ENCODE peak calls at places on chromosomes 16 and 17, in five cellular contexts. One of them, this sample, is unnamed.

GRCh38 chr16:26525856-26526255 is 540.9 kb upstream of the C16orf82 start:
- DNase-seq in adrenal gland: no peak
- DNase-seq in small intestine: no peak
- DNase-seq in RWPE1: no peak
- DNase-seq in gastrocnemius medialis: no peak
- DNase-seq in this sample: no peak

GRCh38 chr17:78953356-78954350 is 26.1 kb downstream of the LGALS3BP start:
- DNase-seq in adrenal gland: no peak
- DNase-seq in small intestine: no peak
- DNase-seq in RWPE1: no peak
- DNase-seq in gastrocnemius medialis: no peak
- DNase-seq in this sample: peak

GRCh38 chr16:58306327-58306726 is 11.5 kb upstream of the PRSS54 start:
- DNase-seq in adrenal gland: no peak
- DNase-seq in small intestine: peak
- DNase-seq in RWPE1: no peak
- DNase-seq in gastrocnemius medialis: no peak
- DNase-seq in this sample: no peak

GRCh38 chr16:77223184-77223583 is 24.0 kb downstream of the SYCE1L start:
- DNase-seq in adrenal gland: no peak
- DNase-seq in small intestine: peak
- DNase-seq in RWPE1: no peak
- DNase-seq in gastrocnemius medialis: no peak
- DNase-seq in this sample: no peak

GRCh38 chr16:31002252-31002700 is 8.2 kb downstream of the STX1B start:
- DNase-seq in adrenal gland: no peak
- DNase-seq in small intestine: no peak
- DNase-seq in RWPE1: no peak
- DNase-seq in gastrocnemius medialis: no peak
- DNase-seq in this sample: no peak

GRCh38 chr17:65371702-65372101 is 189.7 kb downstream of the AXIN2 start:
- DNase-seq in adrenal gland: no peak
- DNase-seq in small intestine: peak
- DNase-seq in RWPE1: no peak
- DNase-seq in gastrocnemius medialis: no peak
- DNase-seq in this sample: no peak

GRCh38 chr17:75526555-75527270 is 1.2 kb downstream of the LLGL2 start:
- DNase-seq in adrenal gland: no peak
- DNase-seq in small intestine: peak
- DNase-seq in RWPE1: no peak
- DNase-seq in gastrocnemius medialis: no peak
- DNase-seq in this sample: no peak

GRCh38 chr16:17375388-17376304 is 95.1 kb downstream of the XYLT1 start:
- DNase-seq in adrenal gland: no peak
- DNase-seq in small intestine: peak
- DNase-seq in RWPE1: no peak
- DNase-seq in gastrocnemius medialis: no peak
- DNase-seq in this sample: no peak

GRCh38 chr17:6787081-6787693 is 11.2 kb downstream of the FBXO39 start:
- DNase-seq in adrenal gland: no peak
- DNase-seq in small intestine: no peak
- DNase-seq in RWPE1: no peak
- DNase-seq in gastrocnemius medialis: no peak
- DNase-seq in this sample: no peak

GRCh38 chr17:45917081-45917480 is 22.7 kb downstream of the MAPT start:
- DNase-seq in adrenal gland: no peak
- DNase-seq in small intestine: no peak
- DNase-seq in RWPE1: no peak
- DNase-seq in gastrocnemius medialis: no peak
- DNase-seq in this sample: no peak

GRCh38 chr16:56231-56927 is 2.8 kb downstream of the SNRNP25 start:
- DNase-seq in adrenal gland: no peak
- DNase-seq in small intestine: no peak
- DNase-seq in RWPE1: no peak
- DNase-seq in gastrocnemius medialis: peak
- DNase-seq in this sample: no peak

GRCh38 chr16:55735120-55735781 is 79.5 kb downstream of the SLC6A2 start:
- DNase-seq in adrenal gland: no peak
- DNase-seq in small intestine: no peak
- DNase-seq in RWPE1: peak
- DNase-seq in gastrocnemius medialis: no peak
- DNase-seq in this sample: no peak

GRCh38 chr16:4081577-4082021 is 34.6 kb downstream of the ADCY9 start:
- DNase-seq in adrenal gland: no peak
- DNase-seq in small intestine: no peak
- DNase-seq in RWPE1: no peak
- DNase-seq in gastrocnemius medialis: no peak
- DNase-seq in this sample: no peak

DNA sequence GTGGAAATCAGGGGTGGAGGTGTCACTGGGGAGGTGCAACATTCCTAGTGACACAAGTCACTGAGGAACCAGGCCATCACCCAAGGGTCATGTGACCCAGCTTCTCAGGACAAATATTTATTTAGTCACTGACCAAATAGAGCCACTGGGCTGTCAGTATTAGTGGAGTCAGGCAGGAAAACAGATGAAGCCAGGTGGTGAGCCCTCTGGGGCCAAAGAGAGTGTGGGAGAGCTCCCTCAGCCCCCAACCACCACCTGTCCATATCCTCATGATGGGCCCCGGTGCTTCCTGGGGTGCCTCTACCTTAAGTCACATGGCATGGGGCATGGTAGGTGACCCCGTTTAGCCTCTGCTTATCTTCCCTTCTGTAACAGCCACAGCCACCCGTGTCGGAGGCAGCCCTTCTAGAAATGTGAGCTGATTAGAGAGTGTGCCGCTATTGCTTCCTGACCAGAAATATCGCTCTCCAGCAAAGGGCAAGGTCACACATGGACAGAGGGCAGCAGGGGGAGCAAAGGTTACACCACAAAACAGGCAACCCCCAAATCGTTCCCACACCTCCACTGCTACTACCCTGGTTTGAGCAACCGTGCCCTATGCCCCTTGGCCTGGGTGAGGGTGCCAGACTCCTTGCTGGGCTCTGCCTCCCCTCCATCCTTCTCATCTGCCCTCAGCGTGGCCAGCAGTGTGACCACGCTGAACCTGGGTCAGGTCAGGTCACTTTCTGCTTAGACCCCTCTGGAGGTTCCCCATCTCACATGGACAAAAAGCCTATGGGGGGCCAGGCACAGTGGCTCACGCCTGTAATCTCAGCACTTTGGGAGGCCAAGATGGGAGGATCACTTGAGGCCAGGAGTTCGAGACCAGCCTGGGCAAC is 8.6 kb upstream of the AKTIP start:
- DNase-seq in adrenal gland: peak
- DNase-seq in small intestine: peak
- DNase-seq in RWPE1: no peak
- DNase-seq in gastrocnemius medialis: no peak
- DNase-seq in this sample: no peak
- H3K27ac ChIP-seq in adrenal gland: no peak
- H3K27ac ChIP-seq in small intestine: peak
- H3K27ac ChIP-seq in RWPE1: no peak
- H3K27ac ChIP-seq in gastrocnemius medialis: peak
- H3K27ac ChIP-seq in this sample: no peak

DNA sequence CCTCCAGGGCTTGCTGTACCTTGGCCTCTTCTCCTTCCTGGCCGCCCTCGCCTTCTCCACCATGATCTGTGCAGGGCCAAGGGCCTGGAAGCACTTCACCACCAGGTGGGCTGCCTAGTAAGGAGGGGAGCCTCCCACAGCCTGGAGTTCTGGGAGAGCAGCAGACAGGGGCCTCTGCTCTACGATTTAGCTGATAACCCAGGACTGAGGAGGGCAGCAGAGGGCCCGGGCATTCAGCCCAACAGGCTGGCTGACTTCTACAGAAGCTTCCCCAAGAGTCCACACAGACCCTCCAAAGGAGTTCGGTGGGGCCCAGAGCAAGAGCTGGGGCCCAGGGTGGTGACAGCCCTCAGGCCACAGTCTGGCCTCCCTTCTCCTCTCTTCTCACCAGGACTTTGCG is 21.8 kb upstream of the DNAI2 start:
- DNase-seq in adrenal gland: no peak
- DNase-seq in small intestine: no peak
- DNase-seq in RWPE1: no peak
- DNase-seq in gastrocnemius medialis: no peak
- DNase-seq in this sample: no peak
- H3K27ac ChIP-seq in adrenal gland: no peak
- H3K27ac ChIP-seq in small intestine: no peak
- H3K27ac ChIP-seq in RWPE1: no peak
- H3K27ac ChIP-seq in gastrocnemius medialis: no peak
- H3K27ac ChIP-seq in this sample: peak

DNA sequence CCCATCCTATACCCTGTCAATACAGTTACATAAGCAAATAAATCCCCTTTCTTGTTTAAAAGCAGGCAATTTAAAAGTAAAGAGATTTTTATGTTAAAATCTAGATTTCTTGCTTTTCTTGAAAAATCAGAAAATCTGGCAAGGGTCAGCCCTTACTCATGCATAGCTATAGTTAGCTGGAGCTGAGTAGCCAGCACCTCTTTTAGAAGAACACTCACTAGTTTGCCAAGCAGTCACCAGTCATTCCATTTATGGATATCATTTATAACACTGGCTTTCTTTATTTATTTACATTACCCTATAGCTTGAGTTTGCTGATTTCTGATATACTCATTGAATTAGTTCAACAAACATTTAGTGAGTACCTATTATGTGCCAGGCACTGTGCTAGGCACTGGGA is 45.7 kb downstream of the NXPH3 start:
- DNase-seq in adrenal gland: no peak
- DNase-seq in small intestine: no peak
- DNase-seq in RWPE1: no peak
- DNase-seq in gastrocnemius medialis: no peak
- DNase-seq in this sample: no peak
- H3K27ac ChIP-seq in adrenal gland: no peak
- H3K27ac ChIP-seq in small intestine: no peak
- H3K27ac ChIP-seq in RWPE1: no peak
- H3K27ac ChIP-seq in gastrocnemius medialis: peak
- H3K27ac ChIP-seq in this sample: no peak

DNA sequence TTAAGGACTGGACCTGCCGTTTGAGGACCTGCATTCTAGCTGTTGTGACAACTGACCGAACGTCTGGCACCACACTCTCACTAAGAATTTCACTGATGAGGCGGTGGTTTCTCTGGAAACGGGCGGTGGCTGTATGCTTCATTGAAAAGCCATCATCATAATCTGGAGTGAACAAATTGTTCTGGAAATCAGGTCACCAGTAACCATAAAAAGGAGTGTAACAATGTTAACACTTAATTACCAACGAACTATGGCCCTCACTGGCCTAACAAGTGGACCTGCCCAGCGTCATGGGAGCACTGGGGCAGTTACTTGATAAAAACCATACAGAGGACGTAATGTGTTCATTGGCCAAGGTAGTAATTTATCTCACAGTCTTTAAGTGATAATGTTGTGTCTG is 15.4 kb downstream of the SMARCE1 start:
- DNase-seq in adrenal gland: no peak
- DNase-seq in small intestine: peak
- DNase-seq in RWPE1: no peak
- DNase-seq in gastrocnemius medialis: no peak
- DNase-seq in this sample: no peak
- H3K27ac ChIP-seq in adrenal gland: no peak
- H3K27ac ChIP-seq in small intestine: no peak
- H3K27ac ChIP-seq in RWPE1: no peak
- H3K27ac ChIP-seq in gastrocnemius medialis: no peak
- H3K27ac ChIP-seq in this sample: no peak

DNA sequence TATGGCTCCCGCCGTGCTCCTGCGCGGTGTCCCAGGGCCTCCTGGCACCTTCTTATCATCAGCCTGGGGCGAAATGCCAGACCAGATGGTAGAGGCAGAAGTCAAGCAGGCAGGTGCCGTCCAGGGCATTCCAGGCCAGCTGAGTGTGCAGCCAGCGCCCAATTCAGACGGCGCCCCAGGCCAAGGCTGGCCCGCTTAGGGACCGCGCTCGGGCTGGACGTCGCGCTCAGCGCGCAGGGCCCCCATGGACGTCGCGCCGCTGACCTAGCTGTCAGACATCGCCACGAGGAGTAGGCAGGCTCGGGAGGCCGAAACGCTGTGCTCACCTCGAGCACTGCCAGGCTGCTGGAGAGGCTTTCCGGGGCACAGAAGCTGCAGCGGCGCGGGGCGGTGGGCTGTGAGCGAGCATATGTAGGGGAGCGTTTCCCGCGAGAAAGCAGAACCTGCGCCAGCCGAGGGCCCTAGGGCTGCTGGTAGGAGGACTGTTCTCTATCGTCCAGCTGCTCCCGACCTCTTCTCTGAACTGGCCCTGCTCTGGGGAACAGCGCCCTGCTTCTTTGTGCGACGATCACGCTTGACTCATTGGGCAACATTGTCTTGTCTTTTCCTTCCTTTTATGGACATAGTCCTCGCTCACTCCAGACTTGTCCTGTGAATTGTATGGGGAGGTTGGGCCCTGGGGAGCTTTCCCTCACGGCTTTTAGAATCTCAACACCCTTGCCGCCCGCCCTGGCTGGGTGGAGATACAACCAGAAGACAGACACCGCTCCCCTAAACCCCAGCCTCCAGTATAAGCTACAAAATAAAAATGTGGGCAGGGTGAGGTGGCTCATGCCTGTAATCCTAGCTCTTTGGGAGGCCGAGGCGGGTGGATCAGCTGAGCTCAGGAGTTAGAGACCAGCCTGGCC is 8.4 kb upstream of the CA4 start:
- DNase-seq in adrenal gland: peak
- DNase-seq in small intestine: no peak
- DNase-seq in RWPE1: no peak
- DNase-seq in gastrocnemius medialis: no peak
- DNase-seq in this sample: no peak
- H3K27ac ChIP-seq in adrenal gland: no peak
- H3K27ac ChIP-seq in small intestine: no peak
- H3K27ac ChIP-seq in RWPE1: no peak
- H3K27ac ChIP-seq in gastrocnemius medialis: no peak
- H3K27ac ChIP-seq in this sample: no peak

GRCh38 chr16:81632392-81633146 is 146.5 kb upstream of the PLCG2 start:
- DNase-seq in adrenal gland: peak
- DNase-seq in small intestine: peak
- DNase-seq in RWPE1: peak
- DNase-seq in gastrocnemius medialis: no peak
- DNase-seq in this sample: no peak
- H3K27ac ChIP-seq in adrenal gland: peak
- H3K27ac ChIP-seq in small intestine: peak
- H3K27ac ChIP-seq in RWPE1: peak
- H3K27ac ChIP-seq in gastrocnemius medialis: no peak
- H3K27ac ChIP-seq in this sample: no peak

GRCh38 chr16:68274441-68274840 is 10.1 kb downstream of the SLC7A6 start:
- DNase-seq in adrenal gland: no peak
- DNase-seq in small intestine: no peak
- DNase-seq in RWPE1: no peak
- DNase-seq in gastrocnemius medialis: peak
- DNase-seq in this sample: no peak

GRCh38 chr16:68273459-68273858 is 9.1 kb downstream of the SLC7A6 start:
- DNase-seq in adrenal gland: no peak
- DNase-seq in small intestine: no peak
- DNase-seq in RWPE1: no peak
- DNase-seq in gastrocnemius medialis: no peak
- DNase-seq in this sample: no peak

GRCh38 chr16:68272501-68273209 is 8.3 kb downstream of the SLC7A6 start:
- DNase-seq in adrenal gland: no peak
- DNase-seq in small intestine: peak
- DNase-seq in RWPE1: no peak
- DNase-seq in gastrocnemius medialis: no peak
- DNase-seq in this sample: no peak

GRCh38 chr16:68275611-68276191 is 11.4 kb downstream of the SLC7A6 start:
- DNase-seq in adrenal gland: no peak
- DNase-seq in small intestine: peak
- DNase-seq in RWPE1: peak
- DNase-seq in gastrocnemius medialis: no peak
- DNase-seq in this sample: no peak

GRCh38 chr16:68273896-68274295 is 9.6 kb downstream of the SLC7A6 start:
- DNase-seq in adrenal gland: no peak
- DNase-seq in small intestine: no peak
- DNase-seq in RWPE1: no peak
- DNase-seq in gastrocnemius medialis: no peak
- DNase-seq in this sample: no peak
- H3K27ac ChIP-seq in adrenal gland: no peak
- H3K27ac ChIP-seq in small intestine: no peak
- H3K27ac ChIP-seq in RWPE1: peak
- H3K27ac ChIP-seq in gastrocnemius medialis: peak
- H3K27ac ChIP-seq in this sample: no peak

This sample was measured in substantia nigra.